ENCODE peak calls at places on chromosomes 13 and 19, in eight cellular contexts. One of them, this sample, is unnamed.

GRCh38 chr13:33483471-33483870 is 197.9 kb upstream of the STARD13 start:
- DNase-seq in heart right ventricle: no peak
- DNase-seq in GM23338: no peak
- DNase-seq in midbrain: no peak
- DNase-seq in IMR-90: peak
- DNase-seq in stimulated activated CD4-positive, alpha-beta T cell treated with anti-CD3 and anti-CD28 coated beads, TNF-alpha, amount 100 ng/mL, for 1 hour: no peak
- DNase-seq in NCI-H2081: no peak
- DNase-seq in uterus: no peak
- DNase-seq in this sample: no peak

GRCh38 chr19:1837625-1838105 is 10.6 kb downstream of the REXO1 start:
- DNase-seq in heart right ventricle: no peak
- DNase-seq in GM23338: peak
- DNase-seq in midbrain: peak
- DNase-seq in IMR-90: no peak
- DNase-seq in stimulated activated CD4-positive, alpha-beta T cell treated with anti-CD3 and anti-CD28 coated beads, TNF-alpha, amount 100 ng/mL, for 1 hour: peak
- DNase-seq in NCI-H2081: no peak
- DNase-seq in uterus: no peak
- DNase-seq in this sample: peak

GRCh38 chr19:29967623-29968022 is 25.6 kb downstream of the URI1 start:
- DNase-seq in heart right ventricle: no peak
- DNase-seq in GM23338: no peak
- DNase-seq in midbrain: peak
- DNase-seq in IMR-90: peak
- DNase-seq in stimulated activated CD4-positive, alpha-beta T cell treated with anti-CD3 and anti-CD28 coated beads, TNF-alpha, amount 100 ng/mL, for 1 hour: no peak
- DNase-seq in NCI-H2081: no peak
- DNase-seq in uterus: no peak
- DNase-seq in this sample: no peak

GRCh38 chr19:43780706-43781525 is at the start of gene KCNN4:
- DNase-seq in heart right ventricle: no peak
- DNase-seq in GM23338: no peak
- DNase-seq in midbrain: no peak
- DNase-seq in IMR-90: peak
- DNase-seq in stimulated activated CD4-positive, alpha-beta T cell treated with anti-CD3 and anti-CD28 coated beads, TNF-alpha, amount 100 ng/mL, for 1 hour: peak
- DNase-seq in NCI-H2081: no peak
- DNase-seq in uterus: no peak
- DNase-seq in this sample: peak

GRCh38 chr19:38319421-38320258 is at the start of gene KCNK6:
- DNase-seq in heart right ventricle: peak
- DNase-seq in GM23338: peak
- DNase-seq in midbrain: peak
- DNase-seq in IMR-90: no peak
- DNase-seq in stimulated activated CD4-positive, alpha-beta T cell treated with anti-CD3 and anti-CD28 coated beads, TNF-alpha, amount 100 ng/mL, for 1 hour: peak
- DNase-seq in NCI-H2081: no peak
- DNase-seq in uterus: peak
- DNase-seq in this sample: peak

GRCh38 chr13:27970382-27971235 is 1.5 kb upstream of the CDX2 start:
- DNase-seq in heart right ventricle: no peak
- DNase-seq in GM23338: no peak
- DNase-seq in midbrain: no peak
- DNase-seq in IMR-90: no peak
- DNase-seq in stimulated activated CD4-positive, alpha-beta T cell treated with anti-CD3 and anti-CD28 coated beads, TNF-alpha, amount 100 ng/mL, for 1 hour: no peak
- DNase-seq in NCI-H2081: no peak
- DNase-seq in uterus: no peak
- DNase-seq in this sample: no peak

GRCh38 chr13:27262546-27262945 is 8.1 kb upstream of the RASL11A start:
- DNase-seq in heart right ventricle: no peak
- DNase-seq in GM23338: no peak
- DNase-seq in midbrain: no peak
- DNase-seq in IMR-90: no peak
- DNase-seq in stimulated activated CD4-positive, alpha-beta T cell treated with anti-CD3 and anti-CD28 coated beads, TNF-alpha, amount 100 ng/mL, for 1 hour: no peak
- DNase-seq in NCI-H2081: no peak
- DNase-seq in uterus: no peak
- DNase-seq in this sample: no peak

GRCh38 chr19:12365094-12365371 is 450 bp downstream of the ZNF442 start:
- DNase-seq in heart right ventricle: peak
- DNase-seq in GM23338: peak
- DNase-seq in midbrain: no peak
- DNase-seq in IMR-90: peak
- DNase-seq in stimulated activated CD4-positive, alpha-beta T cell treated with anti-CD3 and anti-CD28 coated beads, TNF-alpha, amount 100 ng/mL, for 1 hour: no peak
- DNase-seq in NCI-H2081: no peak
- DNase-seq in uterus: no peak
- DNase-seq in this sample: no peak

GRCh38 chr13:99809931-99810330 is 161.6 kb downstream of the ZIC5 start:
- DNase-seq in heart right ventricle: no peak
- DNase-seq in GM23338: no peak
- DNase-seq in midbrain: no peak
- DNase-seq in IMR-90: no peak
- DNase-seq in stimulated activated CD4-positive, alpha-beta T cell treated with anti-CD3 and anti-CD28 coated beads, TNF-alpha, amount 100 ng/mL, for 1 hour: no peak
- DNase-seq in NCI-H2081: no peak
- DNase-seq in uterus: no peak
- DNase-seq in this sample: no peak

GRCh38 chr13:46172531-46172991 is 9.4 kb downstream of the LCP1 start:
- DNase-seq in heart right ventricle: no peak
- DNase-seq in GM23338: no peak
- DNase-seq in midbrain: peak
- DNase-seq in IMR-90: no peak
- DNase-seq in stimulated activated CD4-positive, alpha-beta T cell treated with anti-CD3 and anti-CD28 coated beads, TNF-alpha, amount 100 ng/mL, for 1 hour: no peak
- DNase-seq in NCI-H2081: no peak
- DNase-seq in uterus: no peak
- DNase-seq in this sample: peak

GRCh38 chr19:40674291-40674690 is 16.2 kb downstream of the NUMBL start:
- DNase-seq in heart right ventricle: no peak
- DNase-seq in GM23338: no peak
- DNase-seq in midbrain: no peak
- DNase-seq in IMR-90: no peak
- DNase-seq in stimulated activated CD4-positive, alpha-beta T cell treated with anti-CD3 and anti-CD28 coated beads, TNF-alpha, amount 100 ng/mL, for 1 hour: no peak
- DNase-seq in NCI-H2081: no peak
- DNase-seq in uterus: no peak
- DNase-seq in this sample: no peak

GRCh38 chr19:29519931-29520330 is 5.9 kb upstream of the VSTM2B start:
- DNase-seq in heart right ventricle: no peak
- DNase-seq in GM23338: no peak
- DNase-seq in midbrain: no peak
- DNase-seq in IMR-90: no peak
- DNase-seq in stimulated activated CD4-positive, alpha-beta T cell treated with anti-CD3 and anti-CD28 coated beads, TNF-alpha, amount 100 ng/mL, for 1 hour: no peak
- DNase-seq in NCI-H2081: no peak
- DNase-seq in uterus: no peak
- DNase-seq in this sample: no peak

GRCh38 chr19:13154911-13155471 is 4.8 kb downstream of the IER2 start:
- DNase-seq in heart right ventricle: peak
- DNase-seq in GM23338: peak
- DNase-seq in midbrain: no peak
- DNase-seq in IMR-90: peak
- DNase-seq in stimulated activated CD4-positive, alpha-beta T cell treated with anti-CD3 and anti-CD28 coated beads, TNF-alpha, amount 100 ng/mL, for 1 hour: peak
- DNase-seq in NCI-H2081: peak
- DNase-seq in uterus: peak
- DNase-seq in this sample: peak

GRCh38 chr19:54436031-54436523 is 12.9 kb upstream of the LENG8 start:
- DNase-seq in heart right ventricle: peak
- DNase-seq in GM23338: peak
- DNase-seq in midbrain: peak
- DNase-seq in IMR-90: no peak
- DNase-seq in stimulated activated CD4-positive, alpha-beta T cell treated with anti-CD3 and anti-CD28 coated beads, TNF-alpha, amount 100 ng/mL, for 1 hour: no peak
- DNase-seq in NCI-H2081: no peak
- DNase-seq in uterus: no peak
- DNase-seq in this sample: no peak

GRCh38 chr19:58474291-58474996 is 1.7 kb upstream of the ZNF446 start:
- DNase-seq in heart right ventricle: no peak
- DNase-seq in GM23338: no peak
- DNase-seq in midbrain: no peak
- DNase-seq in IMR-90: peak
- DNase-seq in stimulated activated CD4-positive, alpha-beta T cell treated with anti-CD3 and anti-CD28 coated beads, TNF-alpha, amount 100 ng/mL, for 1 hour: no peak
- DNase-seq in NCI-H2081: no peak
- DNase-seq in uterus: no peak
- DNase-seq in this sample: no peak

GRCh38 chr13:36887758-36888521 is 32.1 kb downstream of the SMAD9 start:
- DNase-seq in heart right ventricle: no peak
- DNase-seq in GM23338: peak
- DNase-seq in midbrain: no peak
- DNase-seq in IMR-90: no peak
- DNase-seq in stimulated activated CD4-positive, alpha-beta T cell treated with anti-CD3 and anti-CD28 coated beads, TNF-alpha, amount 100 ng/mL, for 1 hour: no peak
- DNase-seq in NCI-H2081: no peak
- DNase-seq in uterus: no peak
- DNase-seq in this sample: no peak

GRCh38 chr13:101691326-101691725 is 238.9 kb downstream of the ITGBL1 start:
- DNase-seq in heart right ventricle: no peak
- DNase-seq in GM23338: no peak
- DNase-seq in midbrain: no peak
- DNase-seq in IMR-90: no peak
- DNase-seq in stimulated activated CD4-positive, alpha-beta T cell treated with anti-CD3 and anti-CD28 coated beads, TNF-alpha, amount 100 ng/mL, for 1 hour: no peak
- DNase-seq in NCI-H2081: peak
- DNase-seq in uterus: no peak
- DNase-seq in this sample: no peak

GRCh38 chr19:56973713-56974553 is 133.4 kb upstream of the PEG3 start:
- DNase-seq in heart right ventricle: no peak
- DNase-seq in GM23338: no peak
- DNase-seq in midbrain: no peak
- DNase-seq in IMR-90: no peak
- DNase-seq in stimulated activated CD4-positive, alpha-beta T cell treated with anti-CD3 and anti-CD28 coated beads, TNF-alpha, amount 100 ng/mL, for 1 hour: no peak
- DNase-seq in NCI-H2081: no peak
- DNase-seq in uterus: no peak
- DNase-seq in this sample: no peak

GRCh38 chr19:29810504-29810871 is 1.3 kb upstream of the CCNE1 start:
- DNase-seq in heart right ventricle: peak
- DNase-seq in GM23338: no peak
- DNase-seq in midbrain: no peak
- DNase-seq in IMR-90: peak
- DNase-seq in stimulated activated CD4-positive, alpha-beta T cell treated with anti-CD3 and anti-CD28 coated beads, TNF-alpha, amount 100 ng/mL, for 1 hour: no peak
- DNase-seq in NCI-H2081: no peak
- DNase-seq in uterus: no peak
- DNase-seq in this sample: no peak

GRCh38 chr19:16433986-16434385 is 37.8 kb downstream of the EPS15L1 start:
- DNase-seq in heart right ventricle: no peak
- DNase-seq in GM23338: no peak
- DNase-seq in midbrain: no peak
- DNase-seq in IMR-90: no peak
- DNase-seq in stimulated activated CD4-positive, alpha-beta T cell treated with anti-CD3 and anti-CD28 coated beads, TNF-alpha, amount 100 ng/mL, for 1 hour: no peak
- DNase-seq in NCI-H2081: no peak
- DNase-seq in uterus: no peak
- DNase-seq in this sample: no peak

GRCh38 chr13:89163081-89163480 is 1491.9 kb downstream of the SLITRK5 start:
- DNase-seq in heart right ventricle: no peak
- DNase-seq in GM23338: no peak
- DNase-seq in midbrain: no peak
- DNase-seq in IMR-90: no peak
- DNase-seq in stimulated activated CD4-positive, alpha-beta T cell treated with anti-CD3 and anti-CD28 coated beads, TNF-alpha, amount 100 ng/mL, for 1 hour: no peak
- DNase-seq in NCI-H2081: no peak
- DNase-seq in uterus: no peak
- DNase-seq in this sample: no peak

GRCh38 chr19:45589768-45590167 is 5.2 kb upstream of the OPA3 start:
- DNase-seq in heart right ventricle: no peak
- DNase-seq in GM23338: no peak
- DNase-seq in midbrain: no peak
- DNase-seq in IMR-90: no peak
- DNase-seq in stimulated activated CD4-positive, alpha-beta T cell treated with anti-CD3 and anti-CD28 coated beads, TNF-alpha, amount 100 ng/mL, for 1 hour: no peak
- DNase-seq in NCI-H2081: no peak
- DNase-seq in uterus: no peak
- DNase-seq in this sample: no peak

GRCh38 chr13:109593230-109593629 is 193.2 kb downstream of the IRS2 start:
- DNase-seq in heart right ventricle: no peak
- DNase-seq in GM23338: no peak
- DNase-seq in midbrain: no peak
- DNase-seq in IMR-90: no peak
- DNase-seq in stimulated activated CD4-positive, alpha-beta T cell treated with anti-CD3 and anti-CD28 coated beads, TNF-alpha, amount 100 ng/mL, for 1 hour: no peak
- DNase-seq in NCI-H2081: no peak
- DNase-seq in uterus: no peak
- DNase-seq in this sample: no peak

GRCh38 chr13:41299316-41300094 is 11.6 kb upstream of the NAA16 start:
- DNase-seq in heart right ventricle: no peak
- DNase-seq in GM23338: no peak
- DNase-seq in midbrain: no peak
- DNase-seq in IMR-90: no peak
- DNase-seq in stimulated activated CD4-positive, alpha-beta T cell treated with anti-CD3 and anti-CD28 coated beads, TNF-alpha, amount 100 ng/mL, for 1 hour: no peak
- DNase-seq in NCI-H2081: no peak
- DNase-seq in uterus: no peak
- DNase-seq in this sample: no peak

GRCh38 chr13:30892966-30893365 is 13.1 kb upstream of the MEDAG start:
- DNase-seq in heart right ventricle: no peak
- DNase-seq in GM23338: peak
- DNase-seq in midbrain: no peak
- DNase-seq in IMR-90: peak
- DNase-seq in stimulated activated CD4-positive, alpha-beta T cell treated with anti-CD3 and anti-CD28 coated beads, TNF-alpha, amount 100 ng/mL, for 1 hour: no peak
- DNase-seq in NCI-H2081: no peak
- DNase-seq in uterus: peak
- DNase-seq in this sample: no peak

GRCh38 chr19:19385900-19386339 is 19.6 kb upstream of the GATAD2A start:
- DNase-seq in heart right ventricle: peak
- DNase-seq in GM23338: peak
- DNase-seq in midbrain: no peak
- DNase-seq in IMR-90: no peak
- DNase-seq in stimulated activated CD4-positive, alpha-beta T cell treated with anti-CD3 and anti-CD28 coated beads, TNF-alpha, amount 100 ng/mL, for 1 hour: peak
- DNase-seq in NCI-H2081: no peak
- DNase-seq in uterus: no peak
- DNase-seq in this sample: peak

This sample was measured in activated CD4-positive, alpha-beta memory T cell treated with anti-CD3 and anti-CD28 coated beads, Interleukin-2, amount 10 ng/mL, durations not matched to agents 7 days and 5 days.